ENCODE peak calls at places on chromosomes 7 and 10, in six cellular contexts. Y is CD4-positive, alpha-beta memory T cell; B is activated T-helper 1 cell treated with anti-CD3 and anti-CD28 coated beads, Interleukin-12 subunit alpha, Interleukin-12 subunit beta, Interleukin-2, Interleukin-4 antibody, amounts not matched to agents 30 ng/mL and 10 ng/mL and 1 ng/mL, durations not matched to agents 14 hours and 24 hours and 36 hours; S is stimulated activated CD8-positive, alpha-beta memory T cell treated with anti-CD3 and anti-CD28 coated beads, Interleukin-2, amount 100 ng/mL, for 1 hour; C is A549; P is colonic mucosa. Z is an unnamed sample.

GRCh38 chr10:109929501-109930219 is 6.3 kb upstream of the XPNPEP1 start:
- DNase-seq in P (no peak), Y (no peak), B (no peak), S (no peak), C (no peak), Z (no peak)

GRCh38 chr10:99658622-99659030 is 683 bp upstream of the ENTPD7 start:
- DNase-seq in P (peak; percentile 76), Y (no peak), B (peak; percentile 16), S (peak; percentile 10), C (no peak), Z (peak; percentile 5)

GRCh38 chr7:79063019-79063698 is 390.3 kb downstream of the MAGI2 start:
- DNase-seq in S (no peak), Y (no peak), C (no peak), P (no peak), B (no peak), Z (no peak)

GRCh38 chr7:107045195-107045960 is 873 bp downstream of the PRKAR2B start:
- DNase-seq in Y (no peak), S (no peak), C (no peak), P (no peak), B (no peak), Z (no peak)

GRCh38 chr7:133530682-133531081 is 277.8 kb downstream of the EXOC4 start:
- DNase-seq in S (no peak), P (no peak), Y (no peak), C (no peak), B (no peak), Z (no peak)

GRCh38 chr7:28116034-28116433 is 64.6 kb downstream of the JAZF1 start:
- DNase-seq in S (no peak), C (no peak), P (no peak), Y (no peak), B (no peak), Z (no peak)

GRCh38 chr7:129845178-129845971 is 107.4 kb downstream of the UBE2H start:
- DNase-seq in Y (no peak), P (no peak), B (no peak), C (no peak), S (no peak), Z (no peak)

GRCh38 chr10:131641231-131641630 is 259.6 kb upstream of the PPP2R2D start:
- DNase-seq in B (peak; percentile 3), C (no peak), S (no peak), P (no peak), Y (no peak), Z (no peak)

GRCh38 chr10:96466-96865 is 38.8 kb upstream of the ZMYND11 start:
- DNase-seq in S (no peak), P (no peak), B (no peak), C (no peak), Y (no peak), Z (no peak)

GRCh38 chr10:95755511-95756004 is 405 bp upstream of the ENTPD1 start:
- DNase-seq in P (peak; percentile 27), B (no peak), Y (no peak), C (no peak), S (no peak), Z (no peak)

GRCh38 chr7:30472771-30473392 is 5.7 kb downstream of the NOD1 start:
- DNase-seq in B (no peak), S (no peak), P (no peak), C (no peak), Y (no peak), Z (no peak)

GRCh38 chr10:101143354-101143648 is 12.2 kb downstream of the TLX1 start:
- DNase-seq in P (no peak), B (no peak), S (no peak), C (no peak), Y (no peak), Z (no peak)

GRCh38 chr7:132501956-132502355 is 74.3 kb downstream of the PLXNA4 start:
- DNase-seq in P (no peak), S (no peak), B (no peak), C (no peak), Y (no peak), Z (no peak)

GRCh38 chr10:58545427-58545826 is 32.8 kb downstream of the BICC1 start:
- DNase-seq in B (no peak), C (no peak), P (no peak), Y (no peak), S (no peak), Z (no peak)

GRCh38 chr7:117872565-117873055 is 631 bp downstream of the CTTNBP2 start:
- DNase-seq in B (no peak), C (no peak), S (no peak), P (peak; percentile 28), Y (no peak), Z (no peak)

GRCh38 chr10:772227-772637 is 82.8 kb upstream of the DIP2C start:
- DNase-seq in S (no peak), B (no peak), C (no peak), Y (no peak), P (no peak), Z (no peak)

GRCh38 chr10:52170776-52171175 is 143.3 kb upstream of the DKK1 start:
- DNase-seq in C (no peak), B (no peak), Y (no peak), S (no peak), P (no peak), Z (no peak)

GRCh38 chr7:149147730-149148653 is 739 bp downstream of the ZNF398 start:
- DNase-seq in C (peak; percentile 67), B (peak; percentile 55), Y (peak; percentile 74), P (peak; percentile 49), S (peak; percentile 33), Z (peak; percentile 46)

GRCh38 chr10:102397222-102398171 is 2.0 kb downstream of the NFKB2 start:
- DNase-seq in P (no peak), Y (no peak), S (no peak), B (no peak), C (no peak), Z (no peak)

GRCh38 chr10:118953999-118954398 is 75.5 kb upstream of the NANOS1 start:
- DNase-seq in P (no peak), S (no peak), B (no peak), Y (no peak), C (no peak), Z (no peak)

GRCh38 chr7:47428052-47428779 is 153.7 kb downstream of the TNS3 start:
- DNase-seq in P (no peak), S (no peak), B (no peak), Y (no peak), C (no peak), Z (no peak)

GRCh38 chr10:101535949-101536348 is 52.1 kb downstream of the POLL start:
- DNase-seq in C (no peak), Y (no peak), B (no peak), S (no peak), P (no peak), Z (no peak)

GRCh38 chr7:3333861-3334260 is 32.8 kb downstream of the SDK1 start:
- DNase-seq in Y (no peak), P (no peak), B (no peak), S (no peak), C (no peak), Z (no peak)

GRCh38 chr10:108801220-108801619 is 1122.1 kb downstream of the XPNPEP1 start:
- DNase-seq in B (no peak), P (no peak), C (no peak), S (no peak), Y (no peak), Z (no peak)

GRCh38 chr7:128876586-128876977 is 13.9 kb downstream of the ATP6V1F start:
- DNase-seq in P (peak; percentile 54), B (no peak), C (no peak), S (no peak), Y (no peak), Z (no peak)

GRCh38 chr7:140292438-140292837 is 105.9 kb downstream of the SLC37A3 start:
- DNase-seq in P (no peak), B (no peak), C (no peak), Y (no peak), S (no peak), Z (no peak)

GRCh38 chr7:9031386-9031785 is 598.0 kb downstream of the NXPH1 start:
- DNase-seq in Y (no peak), P (no peak), C (no peak), S (no peak), B (no peak), Z (no peak)

GRCh38 chr10:124025638-124026336 is 67.6 kb downstream of the CHST15 start:
- DNase-seq in C (no peak), S (no peak), Y (no peak), P (no peak), B (no peak), Z (no peak)

GRCh38 chr7:87506243-87507180 is 31.0 kb upstream of the ABCB4 start:
- DNase-seq in S (no peak), C (no peak), P (no peak), Y (peak; percentile 1), B (no peak), Z (no peak)